ENCODE peak calls at places on chromosomes 12 and 14, in four cellular contexts. One of them, this sample, is unnamed.

GRCh38 chr12:127485528-127485927 is 781.4 kb upstream of the TMEM132C start:
- DNase-seq in transverse colon: peak; percentile 13
- DNase-seq in cardiac muscle cell: no peak
- DNase-seq in mammary epithelial cell: peak; percentile 71
- DNase-seq in this sample: peak; percentile 44

GRCh38 chr12:1533602-1534304 is 60.6 kb downstream of the FBXL14 start:
- DNase-seq in transverse colon: peak; percentile 47
- DNase-seq in cardiac muscle cell: peak; percentile 45
- DNase-seq in mammary epithelial cell: peak; percentile 49
- DNase-seq in this sample: no peak

GRCh38 chr12:128976120-128976519 is 122.8 kb downstream of the GLT1D1 start:
- DNase-seq in transverse colon: peak; percentile 65
- DNase-seq in cardiac muscle cell: peak; percentile 59
- DNase-seq in mammary epithelial cell: no peak
- DNase-seq in this sample: no peak

GRCh38 chr14:88232783-88233182 is 90.3 kb downstream of the KCNK10 start:
- DNase-seq in transverse colon: no peak
- DNase-seq in cardiac muscle cell: peak; percentile 8
- DNase-seq in mammary epithelial cell: no peak
- DNase-seq in this sample: no peak

GRCh38 chr12:15443611-15444010 is 121.3 kb downstream of the PTPRO start:
- DNase-seq in transverse colon: no peak
- DNase-seq in cardiac muscle cell: no peak
- DNase-seq in mammary epithelial cell: peak; percentile 77
- DNase-seq in this sample: peak; percentile 90

GRCh38 chr12:6828671-6829531 is 694 bp downstream of the P3H3 start:
- DNase-seq in transverse colon: peak; percentile 57
- DNase-seq in cardiac muscle cell: peak; percentile 72
- DNase-seq in mammary epithelial cell: no peak
- DNase-seq in this sample: no peak

GRCh38 chr12:96210376-96211055 is 16.3 kb downstream of the ELK3 start:
- DNase-seq in transverse colon: no peak
- DNase-seq in cardiac muscle cell: no peak
- DNase-seq in mammary epithelial cell: no peak
- DNase-seq in this sample: no peak

GRCh38 chr12:57887631-57888406 is 41.3 kb upstream of the CTDSP2 start:
- DNase-seq in transverse colon: peak; percentile 31
- DNase-seq in cardiac muscle cell: peak; percentile 25
- DNase-seq in mammary epithelial cell: peak; percentile 80
- DNase-seq in this sample: peak; percentile 55

GRCh38 chr12:92028039-92028709 is 117.5 kb downstream of the BTG1 start:
- DNase-seq in transverse colon: no peak
- DNase-seq in cardiac muscle cell: no peak
- DNase-seq in mammary epithelial cell: peak; percentile 73
- DNase-seq in this sample: peak; percentile 60

GRCh38 chr14:104119119-104119699 is 19.2 kb upstream of the KIF26A start:
- DNase-seq in transverse colon: no peak
- DNase-seq in cardiac muscle cell: no peak
- DNase-seq in mammary epithelial cell: no peak
- DNase-seq in this sample: no peak

GRCh38 chr12:111792155-111792876 is 25.6 kb downstream of the ALDH2 start:
- DNase-seq in transverse colon: peak; percentile 69
- DNase-seq in cardiac muscle cell: no peak
- DNase-seq in mammary epithelial cell: no peak
- DNase-seq in this sample: no peak

GRCh38 chr14:63011609-63012008 is 33.6 kb downstream of the KCNH5 start:
- DNase-seq in transverse colon: no peak
- DNase-seq in cardiac muscle cell: no peak
- DNase-seq in mammary epithelial cell: peak; percentile 8
- DNase-seq in this sample: no peak

GRCh38 chr14:37036669-37037341 is 135.6 kb downstream of the SLC25A21 start:
- DNase-seq in transverse colon: no peak
- DNase-seq in cardiac muscle cell: no peak
- DNase-seq in mammary epithelial cell: no peak
- DNase-seq in this sample: no peak

GRCh38 chr12:1595026-1595561 is 713 bp upstream of the FBXL14 start:
- DNase-seq in transverse colon: peak; percentile 37
- DNase-seq in cardiac muscle cell: peak; percentile 32
- DNase-seq in mammary epithelial cell: no peak
- DNase-seq in this sample: no peak

GRCh38 chr14:34275038-34275437 is 187.0 kb downstream of the SPTSSA start:
- DNase-seq in transverse colon: no peak
- DNase-seq in cardiac muscle cell: no peak
- DNase-seq in mammary epithelial cell: no peak
- DNase-seq in this sample: no peak

GRCh38 chr14:95527392-95528002 is 7.4 kb upstream of the GLRX5 start:
- DNase-seq in transverse colon: peak; percentile 65
- DNase-seq in cardiac muscle cell: no peak
- DNase-seq in mammary epithelial cell: no peak
- DNase-seq in this sample: no peak

GRCh38 chr14:25430808-25431207 is 380.9 kb upstream of the STXBP6 start:
- DNase-seq in transverse colon: no peak
- DNase-seq in cardiac muscle cell: no peak
- DNase-seq in mammary epithelial cell: no peak
- DNase-seq in this sample: no peak

GRCh38 chr14:59155886-59156285 is 32.6 kb upstream of the DAAM1 start:
- DNase-seq in transverse colon: no peak
- DNase-seq in cardiac muscle cell: peak; percentile 26
- DNase-seq in mammary epithelial cell: no peak
- DNase-seq in this sample: no peak

GRCh38 chr12:8950702-8951478 is 1.4 kb upstream of the M6PR start:
- DNase-seq in transverse colon: no peak
- DNase-seq in cardiac muscle cell: no peak
- DNase-seq in mammary epithelial cell: no peak
- DNase-seq in this sample: peak; percentile 5

GRCh38 chr14:104975481-104976197 is 2.5 kb downstream of the AHNAK2 start:
- DNase-seq in transverse colon: no peak
- DNase-seq in cardiac muscle cell: peak; percentile 39
- DNase-seq in mammary epithelial cell: no peak
- DNase-seq in this sample: no peak

GRCh38 chr14:100905166-100905565 is 1.6 kb upstream of the RTL1 start:
- DNase-seq in transverse colon: no peak
- DNase-seq in cardiac muscle cell: no peak
- DNase-seq in mammary epithelial cell: no peak
- DNase-seq in this sample: no peak

GRCh38 chr14:74511966-74512365 is 18.4 kb downstream of the ISCA2 start:
- DNase-seq in transverse colon: no peak
- DNase-seq in cardiac muscle cell: no peak
- DNase-seq in mammary epithelial cell: no peak
- DNase-seq in this sample: no peak

GRCh38 chr12:8698132-8698829 is 490 bp downstream of the RIMKLB start:
- DNase-seq in transverse colon: peak; percentile 63
- DNase-seq in cardiac muscle cell: peak; percentile 78
- DNase-seq in mammary epithelial cell: peak; percentile 33
- DNase-seq in this sample: peak; percentile 17

GRCh38 chr14:71220462-71220861 is 313.2 kb downstream of the PCNX1 start:
- DNase-seq in transverse colon: no peak
- DNase-seq in cardiac muscle cell: no peak
- DNase-seq in mammary epithelial cell: no peak
- DNase-seq in this sample: no peak

GRCh38 chr14:30998100-30998706 is 27.2 kb upstream of the AP4S1 start:
- DNase-seq in transverse colon: no peak
- DNase-seq in cardiac muscle cell: no peak
- DNase-seq in mammary epithelial cell: peak; percentile 71
- DNase-seq in this sample: peak; percentile 85

GRCh38 chr14:30993071-30993470 is 32.4 kb upstream of the AP4S1 start:
- DNase-seq in transverse colon: no peak
- DNase-seq in cardiac muscle cell: no peak
- DNase-seq in mammary epithelial cell: no peak
- DNase-seq in this sample: no peak

GRCh38 chr14:30995674-30996073 is 29.8 kb upstream of the AP4S1 start:
- DNase-seq in transverse colon: no peak
- DNase-seq in cardiac muscle cell: no peak
- DNase-seq in mammary epithelial cell: no peak
- DNase-seq in this sample: no peak

GRCh38 chr14:30996892-30997659 is 28.4 kb upstream of the AP4S1 start:
- DNase-seq in transverse colon: no peak
- DNase-seq in cardiac muscle cell: no peak
- DNase-seq in mammary epithelial cell: no peak
- DNase-seq in this sample: no peak

DNA sequence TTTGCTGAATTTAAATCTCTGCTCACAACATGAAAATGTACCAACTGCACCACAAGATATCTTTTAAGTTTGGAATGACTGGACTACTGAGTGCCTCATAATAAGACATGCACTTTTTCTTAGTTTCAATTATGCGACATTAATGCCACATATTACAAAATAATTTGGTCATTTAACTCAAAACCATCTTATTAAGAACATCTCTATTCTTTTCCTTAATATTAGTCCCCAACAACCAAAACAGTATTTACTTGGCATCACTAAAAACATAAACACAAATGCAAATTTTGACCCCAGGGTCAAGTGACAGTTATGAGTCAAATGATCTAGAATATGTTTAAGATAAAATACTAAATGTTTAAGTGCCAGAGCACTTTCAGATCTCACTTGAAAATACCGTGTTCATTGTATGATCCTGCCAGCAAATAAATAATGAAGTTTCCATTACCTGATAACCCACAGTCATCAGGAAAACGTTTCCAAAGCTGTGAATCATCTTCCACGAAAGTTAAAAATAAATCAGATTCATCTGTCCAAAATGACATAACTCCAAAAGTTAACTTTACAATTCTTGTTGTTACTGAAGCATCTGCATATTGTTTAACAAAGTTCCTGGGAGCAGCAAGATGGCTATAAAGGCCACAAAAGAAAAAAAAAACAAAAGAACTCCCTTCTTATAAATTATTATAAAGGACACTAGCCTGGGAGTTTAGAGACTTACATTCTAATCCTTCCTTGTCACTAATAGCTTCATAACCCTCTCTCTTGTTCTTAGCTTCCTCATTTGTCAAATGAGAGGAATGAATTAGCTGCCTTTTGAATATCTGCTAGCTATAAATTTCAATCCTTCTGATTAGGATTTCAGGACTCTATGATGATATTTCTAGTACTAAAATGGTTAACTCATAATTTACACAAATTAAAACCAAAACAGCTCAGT is 30.5 kb upstream of the AP4S1 start:
- DNase-seq in transverse colon: no peak
- DNase-seq in cardiac muscle cell: no peak
- DNase-seq in mammary epithelial cell: peak; percentile 32
- DNase-seq in this sample: peak; percentile 50
- H3K4me1 ChIP-seq in transverse colon: peaks cover 14% of the 10 kb centered on the region
- H3K4me1 ChIP-seq in cardiac muscle cell: peaks cover 5% of the 10 kb centered on the region
- H3K4me1 ChIP-seq in mammary epithelial cell: peaks cover 25% of the 10 kb centered on the region
- H3K4me1 ChIP-seq in this sample: peaks cover 30% of the 10 kb centered on the region

DNA sequence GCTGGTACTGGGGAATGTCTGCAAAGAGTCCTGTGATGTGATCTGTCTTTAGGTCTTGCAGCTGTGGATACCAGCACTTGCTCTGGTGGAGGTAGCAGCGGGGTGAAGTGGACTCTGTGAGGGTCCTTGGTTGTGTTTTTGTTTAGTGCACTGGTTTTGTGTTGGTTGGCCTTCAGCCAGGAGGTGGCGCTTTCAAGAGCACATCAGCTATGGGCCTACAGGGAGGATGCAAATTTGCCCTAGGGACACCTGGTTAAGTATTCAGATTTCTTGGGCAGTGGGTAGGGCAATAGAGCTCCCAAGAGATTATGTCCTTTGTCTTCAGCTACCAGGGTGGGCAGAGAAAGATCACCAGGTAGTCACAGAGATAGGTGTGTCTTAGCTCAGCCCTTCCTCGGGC is 63.8 kb downstream of the PTGER2 start:
- DNase-seq in transverse colon: no peak
- DNase-seq in cardiac muscle cell: no peak
- DNase-seq in mammary epithelial cell: no peak
- DNase-seq in this sample: no peak
- TF ChIP-seq CTCF in transverse colon: no peak
- TF ChIP-seq CTCF in cardiac muscle cell: no peak
- TF ChIP-seq CTCF in mammary epithelial cell: no peak
- TF ChIP-seq CTCF in this sample: no peak

GRCh38 chr12:123107926-123108681 is 42.8 kb downstream of the PITPNM2 start:
- DNase-seq in transverse colon: no peak
- DNase-seq in cardiac muscle cell: no peak
- DNase-seq in mammary epithelial cell: no peak
- DNase-seq in this sample: no peak

GRCh38 chr12:123104809-123105208 is 46.1 kb downstream of the PITPNM2 start:
- DNase-seq in transverse colon: no peak
- DNase-seq in cardiac muscle cell: no peak
- DNase-seq in mammary epithelial cell: no peak
- DNase-seq in this sample: no peak

GRCh38 chr12:123102781-123103503 is 47.9 kb downstream of the PITPNM2 start:
- DNase-seq in transverse colon: no peak
- DNase-seq in cardiac muscle cell: no peak
- DNase-seq in mammary epithelial cell: no peak
- DNase-seq in this sample: no peak

GRCh38 chr12:123106640-123107359 is 44.1 kb downstream of the PITPNM2 start:
- DNase-seq in transverse colon: peak; percentile 30
- DNase-seq in cardiac muscle cell: no peak
- DNase-seq in mammary epithelial cell: no peak
- DNase-seq in this sample: no peak

GRCh38 chr12:123105427-123105826 is 45.5 kb downstream of the PITPNM2 start:
- DNase-seq in transverse colon: no peak
- DNase-seq in cardiac muscle cell: no peak
- DNase-seq in mammary epithelial cell: no peak
- DNase-seq in this sample: no peak
- H3K27ac ChIP-seq in transverse colon: no peak overlapping the region
- H3K27ac ChIP-seq in cardiac muscle cell: no peak overlapping the region
- H3K27ac ChIP-seq in mammary epithelial cell: no peak overlapping the region
- H3K27ac ChIP-seq in this sample: no peak overlapping the region

DNA sequence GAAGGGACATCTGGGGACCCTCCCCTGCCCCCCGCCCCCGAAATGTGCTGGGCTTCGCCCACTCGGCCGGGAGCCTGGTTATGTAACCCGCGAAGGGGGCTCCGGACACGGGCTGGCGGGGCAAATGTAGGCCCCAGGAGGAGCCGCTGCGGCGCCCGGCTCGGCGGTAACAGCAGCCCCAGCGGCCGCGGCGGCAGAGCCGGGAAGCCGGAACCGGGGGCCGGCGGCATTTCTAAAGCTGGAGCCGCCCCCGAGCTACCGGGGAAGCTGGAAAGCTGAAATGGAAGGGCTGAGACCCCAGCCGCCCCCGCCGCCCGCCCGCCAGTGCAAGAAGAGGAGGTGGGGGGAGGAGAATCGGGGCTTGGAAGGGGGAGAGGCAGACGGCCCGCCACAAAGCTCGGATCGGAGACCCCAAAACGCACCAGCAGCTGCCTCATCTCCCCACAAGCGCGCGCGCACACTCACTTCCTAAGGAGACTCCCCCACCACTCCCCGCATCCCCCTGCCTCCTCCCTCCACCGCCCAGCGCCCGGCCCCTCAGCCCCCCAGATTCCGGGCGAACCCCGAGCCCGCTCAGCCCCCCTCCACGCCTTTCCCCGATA is 1.5 kb downstream of the KDM2B start:
- DNase-seq in transverse colon: peak; percentile 54
- DNase-seq in cardiac muscle cell: peak; percentile 55
- DNase-seq in mammary epithelial cell: no peak
- DNase-seq in this sample: no peak
- H3K4me1 ChIP-seq in transverse colon: peaks cover 18% of the 10 kb centered on the region
- H3K4me1 ChIP-seq in cardiac muscle cell: peaks cover 48% of the 10 kb centered on the region
- H3K4me1 ChIP-seq in mammary epithelial cell: peaks cover 21% of the 10 kb centered on the region
- H3K4me1 ChIP-seq in this sample: peaks cover 23% of the 10 kb centered on the region